ENCODE peak calls at places on chromosomes 16 and 17, in six cellular contexts. Q is Daoy; J is vagina; K is stimulated activated CD4-positive, alpha-beta T cell treated with anti-CD3 and anti-CD28 coated beads, TNF-alpha, amount 100 ng/mL, for 1 hour; W is Kasumi-1; X is stimulated activated CD8-positive, alpha-beta memory T cell treated with anti-CD3 and anti-CD28 coated beads, Interleukin-15, amount 100 ng/mL, for 4 hours. T is an unnamed sample.
A peak's percentile ranks its signal among the peaks of the same experiment; 100 is the strongest.

GRCh38 chr17:81556175-81556691 is 4.1 kb upstream of the FAAP100 start:
- DNase-seq in Q (no peak), X (no peak), W (no peak), K (no peak), J (no peak), T (peak; percentile 66)

GRCh38 chr17:19363460-19364035 is 1.0 kb upstream of the B9D1 start:
- DNase-seq in X (no peak), K (no peak), W (no peak), J (no peak), Q (no peak), T (no peak)

GRCh38 chr17:48052956-48053757 is 5.0 kb downstream of the NFE2L1 start:
- DNase-seq in J (no peak), X (no peak), K (no peak), Q (no peak), W (peak; percentile 46), T (peak; percentile 28)

GRCh38 chr17:19248923-19249574 is 11.9 kb downstream of the EPN2 start:
- DNase-seq in X (no peak), K (no peak), W (no peak), J (no peak), Q (peak; percentile 58), T (no peak)

GRCh38 chr16:2825049-2825742 is 4.9 kb upstream of the ZG16B start:
- DNase-seq in Q (no peak), J (no peak), X (no peak), W (no peak), K (no peak), T (no peak)

GRCh38 chr16:31331141-31331764 is 23.7 kb upstream of the ITGAX start:
- DNase-seq in K (no peak), Q (no peak), J (no peak), W (no peak), X (no peak), T (no peak)

GRCh38 chr17:29357821-29358232 is 32.3 kb upstream of the TAOK1 start:
- DNase-seq in W (no peak), X (no peak), Q (no peak), J (no peak), K (no peak), T (peak; percentile 61)

GRCh38 chr17:39462644-39463375 is 1.5 kb downstream of the CDK12 start:
- DNase-seq in Q (no peak), W (peak; percentile 30), X (no peak), K (no peak), J (no peak), T (no peak)

T was measured in Caki2.